ENCODE peak calls at places on chromosomes 1 and 21, in nine cellular contexts. X, W, R, T, I, S, Z, E and H are unnamed samples.

GRCh38 chr1:222064388-222065201 is 322.7 kb upstream of the DUSP10 start:
- DNase-seq in E (no peak), S (no peak), R (no peak), W (no peak), T (no peak), I (no peak), Z (no peak), X (no peak), H (no peak)

GRCh38 chr1:214558002-214558770 is 6.8 kb upstream of the PTPN14 start:
- DNase-seq in E (no peak), T (no peak), R (no peak), I (no peak), X (no peak), W (no peak), S (no peak), Z (no peak), H (no peak)

GRCh38 chr1:156004843-156005593 is 15.7 kb downstream of the SSR2 start:
- DNase-seq in S (no peak), T (peak), R (no peak), E (no peak), W (no peak), Z (no peak), X (peak), I (no peak), H (no peak)

GRCh38 chr1:76433528-76433927 is 359.0 kb downstream of the ST6GALNAC3 start:
- DNase-seq in I (no peak), S (no peak), E (no peak), X (no peak), R (no peak), Z (no peak), W (no peak), T (no peak), H (no peak)

GRCh38 chr21:31470896-31471694 is 127.0 kb upstream of the TIAM1 start:
- DNase-seq in Z (no peak), W (no peak), S (no peak), R (no peak), X (no peak), I (no peak), E (no peak), T (no peak), H (no peak)

GRCh38 chr1:153945795-153946621 is 510 bp downstream of the DENND4B start:
- DNase-seq in X (peak), S (no peak), T (peak), I (peak), Z (peak), W (peak), E (peak), R (peak), H (peak)

GRCh38 chr1:206464456-206464964 is 5.8 kb upstream of the IKBKE start:
- DNase-seq in I (no peak), X (no peak), Z (no peak), E (no peak), T (no peak), S (no peak), R (no peak), W (no peak), H (no peak)

GRCh38 chr21:36397606-36398005 is 12.4 kb downstream of the CHAF1B start:
- DNase-seq in S (no peak), R (no peak), T (no peak), I (no peak), E (no peak), W (no peak), Z (no peak), X (no peak), H (no peak)

GRCh38 chr1:200558866-200559459 is 61.6 kb downstream of the KIF14 start:
- DNase-seq in T (peak), R (no peak), I (no peak), E (no peak), X (no peak), Z (no peak), S (no peak), W (no peak), H (peak)

GRCh38 chr1:48869116-48869893 is 92.6 kb upstream of the BEND5 start:
- DNase-seq in I (no peak), W (no peak), S (no peak), Z (no peak), X (no peak), E (no peak), T (no peak), R (no peak), H (no peak)

GRCh38 chr1:224433671-224434446 is 738 bp downstream of the WDR26 start:
- DNase-seq in S (no peak), R (peak), I (no peak), E (peak), Z (peak), T (peak), X (peak), W (peak), H (peak)

GRCh38 chr1:228794810-228795209 is 59.5 kb downstream of the RHOU start:
- DNase-seq in E (no peak), Z (no peak), I (no peak), W (peak), T (no peak), X (peak), R (no peak), S (no peak), H (no peak)

GRCh38 chr1:9825101-9826074 is 1.6 kb upstream of the CLSTN1 start:
- DNase-seq in E (peak), T (peak), S (peak), W (no peak), X (peak), Z (no peak), I (no peak), R (peak), H (no peak)

GRCh38 chr1:208209286-208209685 is 34.9 kb downstream of the PLXNA2 start:
- DNase-seq in I (no peak), S (no peak), W (no peak), R (no peak), X (no peak), Z (no peak), E (no peak), T (no peak), H (no peak)

GRCh38 chr1:28028873-28029654 is 59.3 kb downstream of the EYA3 start:
- DNase-seq in T (no peak), R (no peak), I (no peak), W (no peak), E (no peak), X (no peak), Z (no peak), S (no peak), H (no peak)

GRCh38 chr1:111202366-111202706 is 1.9 kb upstream of the DENND2D start:
- DNase-seq in X (no peak), W (no peak), E (no peak), I (no peak), R (no peak), S (no peak), T (peak), Z (no peak), H (no peak)

GRCh38 chr1:111463029-111463683 is 10.6 kb upstream of the C1orf162 start:
- DNase-seq in I (no peak), W (no peak), S (no peak), T (no peak), Z (no peak), E (no peak), R (no peak), X (no peak), H (no peak)

GRCh38 chr1:223007250-223007649 is 135.8 kb downstream of the TLR5 start:
- DNase-seq in R (no peak), T (no peak), S (no peak), X (no peak), I (no peak), W (no peak), Z (no peak), E (no peak), H (no peak)

GRCh38 chr1:79603862-79604261 is 597.3 kb upstream of the ADGRL4 start:
- DNase-seq in I (no peak), E (no peak), S (no peak), T (peak), X (no peak), R (no peak), Z (no peak), W (no peak), H (no peak)

GRCh38 chr1:165696625-165697100 is 1.7 kb downstream of the ALDH9A1 start:
- DNase-seq in I (no peak), E (peak), W (no peak), T (no peak), S (no peak), X (no peak), Z (no peak), R (no peak), H (peak)

GRCh38 chr1:180310095-180310494 is 80.0 kb downstream of the LHX4 start:
- DNase-seq in T (no peak), X (no peak), Z (no peak), I (no peak), W (no peak), R (no peak), E (no peak), S (no peak), H (no peak)

GRCh38 chr1:33735624-33736023 is 128.3 kb upstream of the HMGB4 start:
- DNase-seq in X (no peak), R (no peak), W (no peak), E (no peak), Z (no peak), I (no peak), S (no peak), T (peak), H (no peak)

GRCh38 chr1:150009604-150010387 is 730 bp downstream of the OTUD7B start:
- DNase-seq in R (peak), T (peak), X (peak), W (peak), S (peak), I (peak), Z (no peak), E (peak), H (peak)

GRCh38 chr1:67679691-67680090 is 5.3 kb upstream of the GADD45A start:
- DNase-seq in W (no peak), E (no peak), I (no peak), S (peak), X (no peak), R (no peak), Z (no peak), T (no peak), H (no peak)

GRCh38 chr1:24481098-24481497 is 21.5 kb upstream of the RCAN3 start:
- DNase-seq in I (peak), S (no peak), X (peak), T (no peak), W (peak), R (peak), E (peak), Z (peak), H (no peak)

GRCh38 chr1:228038387-228039005 is 31.7 kb downstream of the WNT3A start:
- DNase-seq in Z (no peak), I (no peak), R (no peak), E (no peak), T (no peak), S (no peak), X (no peak), W (no peak), H (no peak)

GRCh38 chr1:65059930-65060538 is 88.0 kb upstream of the AK4 start:
- DNase-seq in S (no peak), Z (no peak), T (peak), X (no peak), I (no peak), W (no peak), E (no peak), R (no peak), H (no peak)

GRCh38 chr1:160726114-160726497 is 12.9 kb upstream of the SLAMF7 start:
- DNase-seq in R (no peak), I (no peak), E (no peak), S (no peak), Z (no peak), T (peak), W (no peak), X (no peak), H (no peak)

GRCh38 chr1:206684478-206685255 is at the start of gene MAPKAPK2:
- DNase-seq in E (peak), T (peak), W (peak), X (peak), S (no peak), I (peak), R (peak), Z (peak), H (peak)

GRCh38 chr1:84611796-84612195 is 37.6 kb upstream of the CTBS start:
- DNase-seq in S (no peak), X (no peak), Z (no peak), E (no peak), I (no peak), T (no peak), W (no peak), R (no peak), H (no peak)

GRCh38 chr1:55476445-55477015 is 261.4 kb upstream of the USP24 start:
- DNase-seq in Z (no peak), R (peak), X (no peak), S (no peak), T (peak), W (no peak), E (no peak), I (no peak), H (no peak)

GRCh38 chr1:97145321-97145956 is 423.9 kb downstream of the PTBP2 start:
- DNase-seq in W (no peak), E (peak), S (peak), X (no peak), I (no peak), R (no peak), T (no peak), Z (no peak), H (peak)